ENCODE peak calls at places on chromosomes 12 and 14, in eight cellular contexts. One of them, this sample, is unnamed.

GRCh38 chr12:129657179-129657578 is 246.6 kb downstream of the TMEM132D start:
- DNase-seq in activated naive CD8-positive, alpha-beta T cell treated with anti-CD3 and anti-CD28 coated beads, Interleukin-2, amount 50 U/mL, for 16 hours: no peak
- DNase-seq in HS-5: no peak
- DNase-seq in COR-L47: no peak
- DNase-seq in progenitor cell of endocrine pancreas: no peak
- DNase-seq in activated T-helper 9 cell treated with anti-CD3 and anti-CD28 coated beads, Interleukin-2, amount 50 U/mL, for 16 hours: no peak
- DNase-seq in GM04504: no peak
- DNase-seq in NCI-H1105: no peak
- DNase-seq in this sample: no peak

GRCh38 chr14:103472939-103473338 is 49.7 kb downstream of the CKB start:
- DNase-seq in NCI-H1105: no peak
- DNase-seq in HS-5: no peak
- DNase-seq in GM04504: no peak
- DNase-seq in activated T-helper 9 cell treated with anti-CD3 and anti-CD28 coated beads, Interleukin-2, amount 50 U/mL, for 16 hours: no peak
- DNase-seq in progenitor cell of endocrine pancreas: no peak
- DNase-seq in COR-L47: no peak
- DNase-seq in activated naive CD8-positive, alpha-beta T cell treated with anti-CD3 and anti-CD28 coated beads, Interleukin-2, amount 50 U/mL, for 16 hours: no peak
- DNase-seq in this sample: no peak

GRCh38 chr14:101473795-101474562 is 87.3 kb upstream of the DIO3 start:
- DNase-seq in activated T-helper 9 cell treated with anti-CD3 and anti-CD28 coated beads, Interleukin-2, amount 50 U/mL, for 16 hours: no peak
- DNase-seq in activated naive CD8-positive, alpha-beta T cell treated with anti-CD3 and anti-CD28 coated beads, Interleukin-2, amount 50 U/mL, for 16 hours: no peak
- DNase-seq in HS-5: no peak
- DNase-seq in GM04504: no peak
- DNase-seq in COR-L47: no peak
- DNase-seq in progenitor cell of endocrine pancreas: no peak
- DNase-seq in NCI-H1105: no peak
- DNase-seq in this sample: no peak

GRCh38 chr14:80536456-80536855 is 325.2 kb upstream of the DIO2 start:
- DNase-seq in HS-5: no peak
- DNase-seq in COR-L47: no peak
- DNase-seq in GM04504: no peak
- DNase-seq in activated naive CD8-positive, alpha-beta T cell treated with anti-CD3 and anti-CD28 coated beads, Interleukin-2, amount 50 U/mL, for 16 hours: no peak
- DNase-seq in NCI-H1105: peak; percentile 10
- DNase-seq in activated T-helper 9 cell treated with anti-CD3 and anti-CD28 coated beads, Interleukin-2, amount 50 U/mL, for 16 hours: no peak
- DNase-seq in progenitor cell of endocrine pancreas: no peak
- DNase-seq in this sample: no peak

GRCh38 chr12:67772276-67773169 is 124.0 kb downstream of the DYRK2 start:
- DNase-seq in NCI-H1105: peak; percentile 7
- DNase-seq in HS-5: no peak
- DNase-seq in activated T-helper 9 cell treated with anti-CD3 and anti-CD28 coated beads, Interleukin-2, amount 50 U/mL, for 16 hours: no peak
- DNase-seq in activated naive CD8-positive, alpha-beta T cell treated with anti-CD3 and anti-CD28 coated beads, Interleukin-2, amount 50 U/mL, for 16 hours: no peak
- DNase-seq in progenitor cell of endocrine pancreas: no peak
- DNase-seq in GM04504: no peak
- DNase-seq in COR-L47: peak; percentile 12
- DNase-seq in this sample: peak; percentile 94

GRCh38 chr12:18217981-18218380 is 43.3 kb upstream of the PIK3C2G start:
- DNase-seq in NCI-H1105: no peak
- DNase-seq in progenitor cell of endocrine pancreas: no peak
- DNase-seq in COR-L47: no peak
- DNase-seq in GM04504: no peak
- DNase-seq in HS-5: no peak
- DNase-seq in activated T-helper 9 cell treated with anti-CD3 and anti-CD28 coated beads, Interleukin-2, amount 50 U/mL, for 16 hours: no peak
- DNase-seq in activated naive CD8-positive, alpha-beta T cell treated with anti-CD3 and anti-CD28 coated beads, Interleukin-2, amount 50 U/mL, for 16 hours: no peak
- DNase-seq in this sample: no peak

GRCh38 chr12:110249716-110250225 is 31.3 kb upstream of the ATP2A2 start:
- DNase-seq in activated naive CD8-positive, alpha-beta T cell treated with anti-CD3 and anti-CD28 coated beads, Interleukin-2, amount 50 U/mL, for 16 hours: no peak
- DNase-seq in activated T-helper 9 cell treated with anti-CD3 and anti-CD28 coated beads, Interleukin-2, amount 50 U/mL, for 16 hours: no peak
- DNase-seq in progenitor cell of endocrine pancreas: no peak
- DNase-seq in COR-L47: no peak
- DNase-seq in GM04504: no peak
- DNase-seq in HS-5: no peak
- DNase-seq in NCI-H1105: no peak
- DNase-seq in this sample: no peak

GRCh38 chr12:132747395-132747794 is 14.2 kb downstream of the ANKLE2 start:
- DNase-seq in COR-L47: no peak
- DNase-seq in HS-5: no peak
- DNase-seq in NCI-H1105: no peak
- DNase-seq in progenitor cell of endocrine pancreas: no peak
- DNase-seq in activated naive CD8-positive, alpha-beta T cell treated with anti-CD3 and anti-CD28 coated beads, Interleukin-2, amount 50 U/mL, for 16 hours: no peak
- DNase-seq in GM04504: no peak
- DNase-seq in activated T-helper 9 cell treated with anti-CD3 and anti-CD28 coated beads, Interleukin-2, amount 50 U/mL, for 16 hours: no peak
- DNase-seq in this sample: no peak

GRCh38 chr12:30839643-30840190 is 85.0 kb upstream of the CAPRIN2 start:
- DNase-seq in NCI-H1105: no peak
- DNase-seq in COR-L47: no peak
- DNase-seq in GM04504: no peak
- DNase-seq in HS-5: no peak
- DNase-seq in activated T-helper 9 cell treated with anti-CD3 and anti-CD28 coated beads, Interleukin-2, amount 50 U/mL, for 16 hours: no peak
- DNase-seq in activated naive CD8-positive, alpha-beta T cell treated with anti-CD3 and anti-CD28 coated beads, Interleukin-2, amount 50 U/mL, for 16 hours: no peak
- DNase-seq in progenitor cell of endocrine pancreas: no peak
- DNase-seq in this sample: no peak

GRCh38 chr14:50758279-50758678 is 72.7 kb downstream of the NIN start:
- DNase-seq in activated T-helper 9 cell treated with anti-CD3 and anti-CD28 coated beads, Interleukin-2, amount 50 U/mL, for 16 hours: no peak
- DNase-seq in activated naive CD8-positive, alpha-beta T cell treated with anti-CD3 and anti-CD28 coated beads, Interleukin-2, amount 50 U/mL, for 16 hours: no peak
- DNase-seq in GM04504: no peak
- DNase-seq in COR-L47: no peak
- DNase-seq in HS-5: no peak
- DNase-seq in progenitor cell of endocrine pancreas: no peak
- DNase-seq in NCI-H1105: no peak
- DNase-seq in this sample: no peak

GRCh38 chr12:86772688-86773087 is 516.5 kb upstream of the MGAT4C start:
- DNase-seq in activated naive CD8-positive, alpha-beta T cell treated with anti-CD3 and anti-CD28 coated beads, Interleukin-2, amount 50 U/mL, for 16 hours: no peak
- DNase-seq in HS-5: no peak
- DNase-seq in GM04504: no peak
- DNase-seq in COR-L47: no peak
- DNase-seq in progenitor cell of endocrine pancreas: no peak
- DNase-seq in activated T-helper 9 cell treated with anti-CD3 and anti-CD28 coated beads, Interleukin-2, amount 50 U/mL, for 16 hours: no peak
- DNase-seq in NCI-H1105: no peak
- DNase-seq in this sample: no peak

GRCh38 chr14:72608391-72609204 is 285.3 kb downstream of the DPF3 start:
- DNase-seq in activated T-helper 9 cell treated with anti-CD3 and anti-CD28 coated beads, Interleukin-2, amount 50 U/mL, for 16 hours: no peak
- DNase-seq in GM04504: peak; percentile 84
- DNase-seq in HS-5: peak; percentile 86
- DNase-seq in COR-L47: no peak
- DNase-seq in progenitor cell of endocrine pancreas: no peak
- DNase-seq in activated naive CD8-positive, alpha-beta T cell treated with anti-CD3 and anti-CD28 coated beads, Interleukin-2, amount 50 U/mL, for 16 hours: no peak
- DNase-seq in NCI-H1105: no peak
- DNase-seq in this sample: peak; percentile 35

GRCh38 chr14:67490201-67490600 is 1.7 kb upstream of the TMEM229B start:
- DNase-seq in activated naive CD8-positive, alpha-beta T cell treated with anti-CD3 and anti-CD28 coated beads, Interleukin-2, amount 50 U/mL, for 16 hours: no peak
- DNase-seq in GM04504: no peak
- DNase-seq in NCI-H1105: no peak
- DNase-seq in activated T-helper 9 cell treated with anti-CD3 and anti-CD28 coated beads, Interleukin-2, amount 50 U/mL, for 16 hours: no peak
- DNase-seq in COR-L47: no peak
- DNase-seq in HS-5: no peak
- DNase-seq in progenitor cell of endocrine pancreas: no peak
- DNase-seq in this sample: no peak

GRCh38 chr12:28130625-28131598 is 59.3 kb upstream of the CCDC91 start:
- DNase-seq in activated T-helper 9 cell treated with anti-CD3 and anti-CD28 coated beads, Interleukin-2, amount 50 U/mL, for 16 hours: no peak
- DNase-seq in progenitor cell of endocrine pancreas: no peak
- DNase-seq in NCI-H1105: no peak
- DNase-seq in COR-L47: no peak
- DNase-seq in activated naive CD8-positive, alpha-beta T cell treated with anti-CD3 and anti-CD28 coated beads, Interleukin-2, amount 50 U/mL, for 16 hours: no peak
- DNase-seq in GM04504: peak; percentile 83
- DNase-seq in HS-5: peak; percentile 98
- DNase-seq in this sample: no peak

GRCh38 chr14:60349663-60350365 is 100.8 kb downstream of the PPM1A start:
- DNase-seq in NCI-H1105: peak; percentile 42
- DNase-seq in GM04504: peak; percentile 15
- DNase-seq in activated T-helper 9 cell treated with anti-CD3 and anti-CD28 coated beads, Interleukin-2, amount 50 U/mL, for 16 hours: no peak
- DNase-seq in progenitor cell of endocrine pancreas: no peak
- DNase-seq in activated naive CD8-positive, alpha-beta T cell treated with anti-CD3 and anti-CD28 coated beads, Interleukin-2, amount 50 U/mL, for 16 hours: no peak
- DNase-seq in COR-L47: peak; percentile 33
- DNase-seq in HS-5: no peak
- DNase-seq in this sample: peak; percentile 46

GRCh38 chr12:121461048-121461447 is 61.1 kb downstream of the RNF34 start:
- DNase-seq in COR-L47: no peak
- DNase-seq in activated naive CD8-positive, alpha-beta T cell treated with anti-CD3 and anti-CD28 coated beads, Interleukin-2, amount 50 U/mL, for 16 hours: no peak
- DNase-seq in GM04504: no peak
- DNase-seq in NCI-H1105: no peak
- DNase-seq in HS-5: no peak
- DNase-seq in activated T-helper 9 cell treated with anti-CD3 and anti-CD28 coated beads, Interleukin-2, amount 50 U/mL, for 16 hours: no peak
- DNase-seq in progenitor cell of endocrine pancreas: no peak
- DNase-seq in this sample: no peak

GRCh38 chr12:74381968-74382367 is 155.7 kb upstream of the ATXN7L3B start:
- DNase-seq in COR-L47: no peak
- DNase-seq in NCI-H1105: no peak
- DNase-seq in activated T-helper 9 cell treated with anti-CD3 and anti-CD28 coated beads, Interleukin-2, amount 50 U/mL, for 16 hours: no peak
- DNase-seq in HS-5: no peak
- DNase-seq in progenitor cell of endocrine pancreas: no peak
- DNase-seq in activated naive CD8-positive, alpha-beta T cell treated with anti-CD3 and anti-CD28 coated beads, Interleukin-2, amount 50 U/mL, for 16 hours: no peak
- DNase-seq in GM04504: no peak
- DNase-seq in this sample: no peak

GRCh38 chr12:93785262-93786010 is 108.3 kb downstream of the CRADD start:
- DNase-seq in HS-5: peak; percentile 96
- DNase-seq in activated naive CD8-positive, alpha-beta T cell treated with anti-CD3 and anti-CD28 coated beads, Interleukin-2, amount 50 U/mL, for 16 hours: no peak
- DNase-seq in progenitor cell of endocrine pancreas: no peak
- DNase-seq in COR-L47: no peak
- DNase-seq in GM04504: peak; percentile 84
- DNase-seq in NCI-H1105: no peak
- DNase-seq in activated T-helper 9 cell treated with anti-CD3 and anti-CD28 coated beads, Interleukin-2, amount 50 U/mL, for 16 hours: peak; percentile 18
- DNase-seq in this sample: peak; percentile 61